ENCODE peak calls at places on chromosomes 11 and 22, in seven cellular contexts. O, I, A, Z, R, H and Y are unnamed samples.

GRCh38 chr11:5983443-5983842 is 3.3 kb downstream of the OR52L1 start:
- DNase-seq in A (no peak), H (no peak), O (no peak), I (no peak), R (no peak), Z (no peak), Y (no peak)

GRCh38 chr22:46764140-46764680 is 1.8 kb downstream of the TBC1D22A start:
- DNase-seq in H (no peak), R (no peak), Z (no peak), O (no peak), I (no peak), A (no peak), Y (no peak)

GRCh38 chr11:105486929-105487328 is 122.9 kb upstream of the GRIA4 start:
- DNase-seq in I (no peak), Z (no peak), O (no peak), R (no peak), A (no peak), H (no peak), Y (no peak)

GRCh38 chr11:12318791-12319733 is 58.3 kb upstream of the PARVA start:
- DNase-seq in I (no peak), H (no peak), R (no peak), O (no peak), A (no peak), Z (no peak), Y (peak)

GRCh38 chr11:45736424-45736823 is 68.5 kb upstream of the SLC35C1 start:
- DNase-seq in I (no peak), Z (no peak), A (no peak), O (no peak), R (no peak), H (no peak), Y (no peak)

GRCh38 chr11:100863080-100863581 is 176.0 kb downstream of the ARHGAP42 start:
- DNase-seq in R (no peak), Z (no peak), I (no peak), H (peak), O (no peak), A (no peak), Y (peak)

GRCh38 chr11:78459738-78460137 is 42.1 kb upstream of the GAB2 start:
- DNase-seq in Z (no peak), R (no peak), O (no peak), I (no peak), A (no peak), H (peak), Y (no peak)

GRCh38 chr22:32723632-32724031 is 77.9 kb upstream of the TIMP3 start:
- DNase-seq in A (no peak), I (peak), O (no peak), H (peak), Z (peak), R (peak), Y (peak)

GRCh38 chr11:117143390-117143789 is 697 bp upstream of the PAFAH1B2 start:
- DNase-seq in H (peak), A (no peak), Z (no peak), I (peak), O (no peak), R (no peak), Y (peak)

GRCh38 chr11:131290111-131290510 is 80.3 kb upstream of the NTM start:
- DNase-seq in O (no peak), I (no peak), R (no peak), Z (no peak), A (no peak), H (no peak), Y (no peak)

GRCh38 chr11:92628401-92629292 is 340.8 kb upstream of the MTNR1B start:
- DNase-seq in I (no peak), A (no peak), R (no peak), Z (no peak), H (no peak), O (no peak), Y (no peak)

GRCh38 chr11:122695076-122695620 is 39.6 kb downstream of the UBASH3B start:
- DNase-seq in R (no peak), A (no peak), H (no peak), I (no peak), Z (no peak), O (no peak), Y (no peak)

GRCh38 chr11:134727204-134727603 is 315.2 kb upstream of the B3GAT1 start:
- DNase-seq in A (no peak), I (no peak), Z (no peak), H (no peak), R (no peak), O (no peak), Y (no peak)